ENCODE peak calls at places on chromosomes 7 and 10, in ten cellular contexts. G is AG04449, U is astrocyte of the cerebellum, H is mesothelial cell of epicardium, W is mucosa of descending colon, N is testis, C is uterus, K is IMR-90, O is ascending aorta, L is psoas muscle. D is an unnamed sample.

GRCh38 chr10:75408911-75409885 is 7.6 kb upstream of the ZNF503 start:
- DNase-seq in G (no peak), U (no peak), H (peak; percentile 69), W (peak; percentile 81), N (peak; percentile 78), C (peak; percentile 81), K (no peak), O (peak; percentile 86), L (peak; percentile 82), D (no peak)

GRCh38 chr7:152050547-152050971 is 25.1 kb downstream of the GALNT11 start:
- DNase-seq in G (peak; percentile 14), U (peak; percentile 65), H (no peak), W (no peak), N (no peak), C (no peak), K (peak; percentile 52), O (no peak), L (no peak), D (peak; percentile 19)

GRCh38 chr7:119959811-119960210 is 313.2 kb upstream of the KCND2 start:
- DNase-seq in G (no peak), U (no peak), H (no peak), W (no peak), N (no peak), C (no peak), K (peak; percentile 75), O (no peak), L (no peak), D (no peak)

GRCh38 chr7:2438181-2438580 is 34.8 kb downstream of the CHST12 start:
- DNase-seq in G (no peak), U (no peak), H (no peak), W (no peak), N (peak; percentile 67), C (no peak), K (no peak), O (no peak), L (no peak), D (no peak)

GRCh38 chr10:4812952-4813351 is 13.1 kb upstream of the AKR1E2 start:
- DNase-seq in G (peak; percentile 21), U (peak; percentile 70), H (no peak), W (no peak), N (no peak), C (peak; percentile 40), K (peak; percentile 96), O (no peak), L (no peak), D (no peak)

GRCh38 chr7:1087952-1088920 is at the start of gene GPER1:
- DNase-seq in G (no peak), U (no peak), H (peak; percentile 53), W (peak; percentile 86), N (peak; percentile 34), C (peak; percentile 64), K (peak; percentile 24), O (peak; percentile 78), L (peak; percentile 64), D (no peak)

GRCh38 chr10:15461353-15462108 is 90.4 kb upstream of the FAM171A1 start:
- DNase-seq in G (no peak), U (no peak), H (no peak), W (peak; percentile 46), N (no peak), C (peak; percentile 33), K (peak; percentile 27), O (peak; percentile 71), L (peak; percentile 50), D (peak; percentile 75)

GRCh38 chr7:47536705-47537611 is 45.0 kb downstream of the TNS3 start:
- DNase-seq in G (no peak), U (no peak), H (peak; percentile 63), W (peak; percentile 67), N (peak; percentile 67), C (peak; percentile 75), K (peak; percentile 76), O (peak; percentile 75), L (peak; percentile 79), D (peak; percentile 90)

GRCh38 chr10:33193867-33194521 is 140.5 kb downstream of the NRP1 start:
- DNase-seq in G (no peak), U (no peak), H (no peak), W (peak; percentile 10), N (no peak), C (no peak), K (peak; percentile 74), O (peak; percentile 71), L (no peak), D (peak; percentile 63)

GRCh38 chr7:228610-229009 is 36.2 kb downstream of the FAM20C start:
- DNase-seq in G (no peak), U (no peak), H (no peak), W (no peak), N (no peak), C (no peak), K (no peak), O (no peak), L (no peak), D (no peak)

GRCh38 chr7:126843883-126844282 is 408.9 kb downstream of the GRM8 start:
- DNase-seq in G (no peak), U (no peak), H (no peak), W (no peak), N (no peak), C (no peak), K (no peak), O (no peak), L (no peak), D (no peak)

GRCh38 chr10:16891375-16892313 is 74.4 kb upstream of the RSU1 start:
- DNase-seq in G (peak; percentile 75), U (peak; percentile 33), H (peak; percentile 48), W (peak; percentile 59), N (peak; percentile 79), C (peak; percentile 67), K (peak; percentile 82), O (peak; percentile 68), L (peak; percentile 82), D (peak; percentile 32)

GRCh38 chr7:54390565-54390964 is 151.6 kb upstream of the VSTM2A start:
- DNase-seq in G (no peak), U (no peak), H (no peak), W (no peak), N (no peak), C (no peak), K (no peak), O (no peak), L (no peak), D (no peak)

GRCh38 chr7:140383954-140384713 is 14.2 kb downstream of the SLC37A3 start:
- DNase-seq in G (no peak), U (no peak), H (no peak), W (no peak), N (no peak), C (no peak), K (no peak), O (no peak), L (no peak), D (no peak)

GRCh38 chr7:11272352-11272751 is 298.7 kb downstream of the PHF14 start:
- DNase-seq in G (no peak), U (no peak), H (no peak), W (no peak), N (no peak), C (no peak), K (no peak), O (no peak), L (no peak), D (no peak)

GRCh38 chr7:148982596-148983219 is 45.6 kb downstream of the PDIA4 start:
- DNase-seq in G (no peak), U (no peak), H (peak; percentile 49), W (no peak), N (peak; percentile 49), C (no peak), K (peak; percentile 53), O (no peak), L (peak; percentile 41), D (no peak)

GRCh38 chr7:70371652-70372051 is 760.3 kb upstream of the GALNT17 start:
- DNase-seq in G (no peak), U (no peak), H (no peak), W (no peak), N (no peak), C (no peak), K (no peak), O (no peak), L (no peak), D (no peak)

GRCh38 chr10:43093423-43094090 is 16.7 kb downstream of the RET start:
- DNase-seq in G (no peak), U (no peak), H (no peak), W (no peak), N (peak; percentile 53), C (no peak), K (peak; percentile 6), O (no peak), L (no peak), D (no peak)
- TF ChIP-seq CTCF in G (no peak), U (no peak), H (no peak), W (no peak), N (no peak), C (no peak), K (peak; percentile 18), O (no peak), L (no peak), D (no peak)

DNA sequence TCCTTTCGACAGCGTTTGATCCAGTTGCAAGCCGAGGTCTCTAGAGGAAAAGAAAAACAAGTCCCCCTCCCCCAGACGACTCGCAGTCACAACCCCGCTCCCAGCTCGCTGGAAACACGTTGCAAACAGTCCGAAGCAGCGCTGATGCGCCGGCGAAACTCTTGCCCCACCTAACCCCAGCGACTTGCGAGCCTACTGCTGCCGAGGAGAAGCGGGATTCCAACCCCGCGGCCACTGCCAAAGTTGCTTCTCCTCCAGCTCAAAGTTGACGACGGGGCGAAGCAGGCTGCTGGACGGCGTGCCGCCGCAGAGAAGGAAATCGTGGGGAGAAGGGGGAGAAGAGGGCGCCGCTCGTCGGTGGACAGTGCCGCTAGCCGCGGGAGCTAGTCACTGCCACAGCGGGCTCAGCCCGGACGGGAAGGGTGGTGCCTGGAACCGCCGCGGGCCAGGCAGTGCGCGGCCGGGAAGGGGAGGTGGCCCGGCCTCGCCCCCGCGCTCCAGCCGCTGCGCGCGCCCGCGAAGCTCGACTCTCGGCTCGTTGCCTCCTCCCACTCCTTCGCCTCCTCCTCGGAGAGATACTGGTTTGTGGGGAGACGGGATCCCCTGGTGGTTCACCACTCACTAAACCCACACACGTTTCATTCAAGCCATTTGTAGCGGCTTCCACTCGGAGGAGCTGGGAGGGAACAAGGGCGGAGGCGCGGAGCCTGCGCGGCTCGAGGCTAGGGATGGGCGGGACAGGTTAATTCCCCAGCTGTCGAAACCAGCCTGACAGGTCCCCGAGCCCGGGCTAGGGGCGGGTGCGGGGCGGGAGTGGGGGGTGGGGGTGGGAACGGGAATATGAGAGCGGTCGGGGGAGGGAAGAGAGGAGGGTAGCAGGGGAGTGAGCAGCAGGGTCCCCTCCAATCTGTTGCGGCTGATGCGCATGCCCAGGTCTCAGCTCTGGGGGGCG is at the start of gene GPR37:
- DNase-seq in G (no peak), U (peak; percentile 33), H (peak; percentile 83), W (peak; percentile 70), N (peak; percentile 89), C (peak; percentile 30), K (peak; percentile 93), O (peak; percentile 75), L (peak; percentile 73), D (no peak)
- TF ChIP-seq CTCF in G (peak; percentile 11), U (peak; percentile 19), H (peak; percentile 35), W (no peak), N (peak; percentile 72), C (no peak), K (peak; percentile 74), O (peak; percentile 8), L (no peak), D (peak; percentile 30)

GRCh38 chr7:97016392-97017196 is 8.0 kb downstream of the DLX5 start:
- DNase-seq in G (no peak), U (no peak), H (no peak), W (no peak), N (no peak), C (no peak), K (no peak), O (no peak), L (no peak), D (no peak)
- TF ChIP-seq CTCF in G (no peak), U (no peak), H (no peak), W (no peak), N (no peak), C (no peak), K (no peak), O (no peak), L (no peak), D (no peak)

GRCh38 chr10:131406676-131407392 is 95.3 kb upstream of the TCERG1L start:
- DNase-seq in G (no peak), U (no peak), H (no peak), W (no peak), N (no peak), C (no peak), K (no peak), O (no peak), L (no peak), D (no peak)
- TF ChIP-seq CTCF in G (no peak), U (no peak), H (no peak), W (no peak), N (no peak), C (no peak), K (no peak), O (no peak), L (no peak), D (no peak)